ENCODE peak calls at places on chromosomes 16 and 17, in seven cellular contexts. K is activated CD4-positive, alpha-beta T cell treated with anti-CD3 and anti-CD28 coated beads for 48 hours; I is stimulated activated naive B cell treated with anti-CD40 and anti-IgM and Interleukin-4, amounts not matched to agents 10 μg/mL and 1 μg/mL and 100 μg/mL, for 72 hours; R is naive B cell; F is HCEC 1CT; X is amniotic stem cell; G is AML-193. M is an unnamed sample.

GRCh38 chr17:37847102-37847501 is 77.1 kb upstream of the TBC1D3K start:
- DNase-seq in K (no peak), I (no peak), R (no peak), F (no peak), X (no peak), G (no peak), M (no peak)

GRCh38 chr17:676060-676745 is 38.4 kb downstream of the VPS53 start:
- DNase-seq in K (no peak), I (no peak), R (no peak), F (no peak), X (no peak), G (no peak), M (no peak)

GRCh38 chr16:79372504-79373184 is 227.9 kb downstream of the MAF start:
- DNase-seq in K (peak), I (no peak), R (no peak), F (no peak), X (no peak), G (no peak), M (peak)

GRCh38 chr16:2673066-2673999 is 9.0 kb upstream of the KCTD5 start:
- DNase-seq in K (peak), I (peak), R (peak), F (peak), X (peak), G (peak), M (peak)

GRCh38 chr17:48515925-48516900 is 14.6 kb downstream of the HOXB1 start:
- DNase-seq in K (no peak), I (no peak), R (no peak), F (no peak), X (no peak), G (no peak), M (no peak)

GRCh38 chr17:46771601-46772012 is 46.9 kb downstream of the WNT3 start:
- DNase-seq in K (no peak), I (no peak), R (peak), F (peak), X (no peak), G (peak), M (no peak)

GRCh38 chr17:59769891-59770290 is 62.4 kb downstream of the VMP1 start:
- DNase-seq in K (no peak), I (no peak), R (no peak), F (peak), X (no peak), G (peak), M (no peak)

GRCh38 chr16:57225978-57226377 is 19.1 kb upstream of the ARL2BP start:
- DNase-seq in K (no peak), I (no peak), R (no peak), F (no peak), X (no peak), G (no peak), M (no peak)

GRCh38 chr16:75762746-75763145 is 36.5 kb upstream of the CPHXL start:
- DNase-seq in K (no peak), I (no peak), R (no peak), F (no peak), X (no peak), G (no peak), M (no peak)

GRCh38 chr16:57981636-57982035 is 10.7 kb upstream of the CNGB1 start:
- DNase-seq in K (no peak), I (no peak), R (no peak), F (no peak), X (no peak), G (no peak), M (no peak)

GRCh38 chr17:40348136-40348504 is 16.4 kb downstream of the GJD3 start:
- DNase-seq in K (no peak), I (no peak), R (no peak), F (no peak), X (no peak), G (no peak), M (no peak)

GRCh38 chr17:142102-142661 is 4.8 kb downstream of the SCGB1C2 start:
- DNase-seq in K (peak), I (no peak), R (no peak), F (no peak), X (no peak), G (peak), M (peak)

GRCh38 chr17:50934672-50935200 is 68.6 kb upstream of the TOB1 start:
- DNase-seq in K (no peak), I (no peak), R (no peak), F (no peak), X (no peak), G (no peak), M (no peak)

GRCh38 chr17:17851101-17851500 is 14.3 kb upstream of the SREBF1 start:
- DNase-seq in K (no peak), I (no peak), R (no peak), F (no peak), X (no peak), G (no peak), M (no peak)

GRCh38 chr16:35405547-35405946 is 1946.1 kb downstream of the TP53TG3F start:
- DNase-seq in K (no peak), I (no peak), R (no peak), F (no peak), X (no peak), G (no peak), M (no peak)

GRCh38 chr17:42027961-42028790 is 8.3 kb downstream of the NKIRAS2 start:
- DNase-seq in K (no peak), I (no peak), R (no peak), F (no peak), X (no peak), G (peak), M (no peak)

GRCh38 chr16:49201118-49201517 is 80.5 kb downstream of the CBLN1 start:
- DNase-seq in K (no peak), I (no peak), R (no peak), F (no peak), X (no peak), G (no peak), M (no peak)

GRCh38 chr17:38898812-38899348 is 26.5 kb upstream of the LASP1NB start:
- DNase-seq in K (peak), I (peak), R (peak), F (no peak), X (no peak), G (peak), M (peak)

GRCh38 chr16:54921229-54921824 is 9.3 kb upstream of the IRX5 start:
- DNase-seq in K (no peak), I (no peak), R (no peak), F (no peak), X (no peak), G (peak), M (no peak)

GRCh38 chr16:51556694-51557327 is 405.7 kb upstream of the SALL1 start:
- DNase-seq in K (no peak), I (no peak), R (no peak), F (peak), X (peak), G (no peak), M (no peak)

GRCh38 chr16:56041556-56042140 is 149.6 kb upstream of the GNAO1 start:
- DNase-seq in K (peak), I (no peak), R (no peak), F (no peak), X (no peak), G (no peak), M (no peak)

GRCh38 chr16:29321585-29321984 is 84.9 kb downstream of the NPIPB11 start:
- DNase-seq in K (no peak), I (no peak), R (no peak), F (no peak), X (no peak), G (no peak), M (no peak)

GRCh38 chr17:51097708-51098446 is 22.8 kb downstream of the SPAG9 start:
- DNase-seq in K (no peak), I (no peak), R (no peak), F (no peak), X (no peak), G (peak), M (no peak)

GRCh38 chr17:14156689-14157088 is 80.0 kb downstream of the CDRT15 start:
- DNase-seq in K (no peak), I (no peak), R (no peak), F (no peak), X (no peak), G (peak), M (no peak)

GRCh38 chr17:4516740-4517139 is 18.1 kb downstream of the SPNS2 start:
- DNase-seq in K (no peak), I (no peak), R (no peak), F (no peak), X (no peak), G (no peak), M (no peak)

GRCh38 chr17:42553866-42554249 is 1.1 kb downstream of the HSD17B1 start:
- DNase-seq in K (peak), I (no peak), R (no peak), F (no peak), X (no peak), G (no peak), M (no peak)

GRCh38 chr16:5841934-5842333 is 744.3 kb upstream of the EEF2KMT start:
- DNase-seq in K (no peak), I (no peak), R (no peak), F (no peak), X (no peak), G (no peak), M (no peak)

GRCh38 chr17:77888242-77889134 is 70.0 kb upstream of the TNRC6C start:
- DNase-seq in K (no peak), I (no peak), R (no peak), F (no peak), X (no peak), G (no peak), M (no peak)

GRCh38 chr17:29341726-29342125 is 47.8 kb upstream of the NUFIP2 start:
- DNase-seq in K (no peak), I (no peak), R (no peak), F (peak), X (no peak), G (peak), M (no peak)

GRCh38 chr17:652310-652709 is 62.3 kb downstream of the VPS53 start:
- DNase-seq in K (no peak), I (no peak), R (no peak), F (no peak), X (no peak), G (no peak), M (no peak)

GRCh38 chr16:278863-279366 is 1.5 kb upstream of the ARHGDIG start:
- DNase-seq in K (peak), I (peak), R (no peak), F (no peak), X (no peak), G (peak), M (no peak)